ENCODE peak calls at places on chromosomes 3 and 15, in four cellular contexts. T is adrenal gland, M is EL, D is SHP77. G is an unnamed sample.

GRCh38 chr3:52481819-52482521 is 13.2 kb upstream of the STAB1 start:
- DNase-seq in M (no peak), T (no peak), D (no peak), G (no peak)

GRCh38 chr15:38996111-38996541 is 431.5 kb upstream of the RASGRP1 start:
- DNase-seq in D (no peak), T (no peak), M (peak), G (peak)

GRCh38 chr15:43529141-43529540 is 11.7 kb downstream of the MAP1A start:
- DNase-seq in D (no peak), T (no peak), M (no peak), G (no peak)

GRCh38 chr3:77931272-77932009 is 891.5 kb downstream of the ROBO2 start:
- DNase-seq in T (peak), D (peak), M (no peak), G (no peak)

GRCh38 chr3:62559831-62560445 is 186.6 kb upstream of the FEZF2 start:
- DNase-seq in M (peak), D (no peak), T (no peak), G (peak)

GRCh38 chr3:44208086-44208485 is 33.6 kb upstream of the TOPAZ1 start:
- DNase-seq in D (no peak), M (peak), T (no peak), G (peak)

GRCh38 chr3:54874816-54875556 is 52.9 kb downstream of the LRTM1 start:
- DNase-seq in T (no peak), D (no peak), M (no peak), G (no peak)

GRCh38 chr3:11331101-11331500 is 58.9 kb downstream of the ATG7 start:
- DNase-seq in T (no peak), D (no peak), M (peak), G (peak)

GRCh38 chr3:11907667-11908660 is 61.3 kb upstream of the TAMM41 start:
- DNase-seq in D (no peak), T (no peak), M (peak), G (no peak)

GRCh38 chr15:70466895-70467529 is 296.3 kb downstream of the UACA start:
- DNase-seq in D (peak), M (peak), T (peak), G (peak)

GRCh38 chr3:14262212-14262611 is 83.6 kb downstream of the LSM3 start:
- DNase-seq in D (no peak), T (no peak), M (no peak), G (no peak)

GRCh38 chr3:143170676-143171075 is 51.1 kb downstream of the CHST2 start:
- DNase-seq in T (no peak), M (peak), D (no peak), G (peak)

GRCh38 chr3:194446172-194446571 is 40.6 kb downstream of the ATP13A3 start:
- DNase-seq in T (no peak), M (no peak), D (no peak), G (no peak)

GRCh38 chr15:78276032-78276943 is 11.9 kb downstream of the DNAJA4 start:
- DNase-seq in D (no peak), T (no peak), M (no peak), G (no peak)

GRCh38 chr15:31455499-31455898 is 128.9 kb downstream of the KLF13 start:
- DNase-seq in D (no peak), T (no peak), M (no peak), G (no peak)

GRCh38 chr3:192482391-192482790 is 244.9 kb downstream of the FGF12 start:
- DNase-seq in T (no peak), M (no peak), D (no peak), G (no peak)

GRCh38 chr15:40052604-40053003 is 13.6 kb upstream of the SRP14 start:
- DNase-seq in M (no peak), D (no peak), T (no peak), G (no peak)

GRCh38 chr3:196975349-196975748 is 6.7 kb upstream of the PIGZ start:
- DNase-seq in M (no peak), T (no peak), D (no peak), G (no peak)

GRCh38 chr15:44584162-44584749 is 47.3 kb downstream of the EIF3J start:
- DNase-seq in M (peak), T (peak), D (peak), G (peak)

GRCh38 chr15:101044625-101045235 is 125.6 kb downstream of the LRRK1 start:
- DNase-seq in T (no peak), M (no peak), D (no peak), G (no peak)

GRCh38 chr3:150177673-150178378 is 207.1 kb upstream of the PFN2 start:
- DNase-seq in T (no peak), M (peak), D (no peak), G (peak)

GRCh38 chr3:188185717-188186236 is 31.8 kb downstream of the LPP start:
- DNase-seq in T (peak), M (no peak), D (peak), G (peak)

GRCh38 chr15:100759698-100760356 is 119.8 kb upstream of the ALDH1A3 start:
- DNase-seq in T (peak), M (peak), D (no peak), G (peak)

GRCh38 chr3:49927798-49928197 is 1.8 kb downstream of the MON1A start:
- DNase-seq in T (no peak), D (no peak), M (no peak), G (no peak)

GRCh38 chr3:105647047-105647446 is 221.8 kb downstream of the CBLB start:
- DNase-seq in T (peak), M (peak), D (peak), G (peak)

GRCh38 chr3:63349583-63350177 is 71.6 kb downstream of the SYNPR start:
- DNase-seq in D (peak), T (peak), M (peak), G (peak)

GRCh38 chr3:59877263-59877662 is 827.4 kb upstream of the CFAP20DC start:
- DNase-seq in M (no peak), T (no peak), D (no peak), G (no peak)

GRCh38 chr3:71447197-71447596 is 136.3 kb downstream of the FOXP1 start:
- DNase-seq in T (no peak), D (no peak), M (no peak), G (no peak)

GRCh38 chr15:99704444-99704838 is 28.8 kb downstream of the LYSMD4 start:
- DNase-seq in D (peak), M (peak), T (peak), G (peak)

GRCh38 chr3:20185364-20185732 is 658 bp downstream of the SGO1 start:
- DNase-seq in D (no peak), M (peak), T (peak), G (no peak)

GRCh38 chr3:72234394-72234793 is 449.4 kb upstream of the PROK2 start:
- DNase-seq in D (no peak), T (no peak), M (peak), G (peak)

GRCh38 chr3:33440328-33440577 is at the start of gene UBP1:
- DNase-seq in M (no peak), D (no peak), T (no peak), G (peak)

GRCh38 chr15:55108858-55109518 is 87.8 kb downstream of the RSL24D1 start:
- DNase-seq in D (peak), M (peak), T (peak), G (peak)

GRCh38 chr15:95594496-95594895 is 736.0 kb upstream of the NR2F2 start:
- DNase-seq in D (no peak), T (no peak), M (no peak), G (no peak)